ENCODE peak calls at places on chromosomes 6 and 20, in eight cellular contexts. U is lower lobe of right lung, X is astrocyte of the cerebellum, N is mammary epithelial cell, C is testis, A is astrocyte, H is stomach, D is cardiac muscle cell. Z is an unnamed sample.

GRCh38 chr6:75290558-75290957 is 6.0 kb upstream of the TMEM30A start:
- DNase-seq in H (no peak), U (no peak), N (no peak), A (no peak), C (no peak), D (no peak), X (no peak), Z (no peak)

GRCh38 chr20:59493926-59494325 is 110.4 kb upstream of the PHACTR3 start:
- DNase-seq in C (no peak), X (no peak), U (no peak), D (no peak), H (no peak), N (no peak), A (no peak), Z (no peak)

GRCh38 chr6:113927001-113927400 is 43.9 kb downstream of the HDAC2 start:
- DNase-seq in C (no peak), H (no peak), U (no peak), X (no peak), D (no peak), A (peak; percentile 4), N (no peak), Z (no peak)

GRCh38 chr6:113873043-113873667 is 16.0 kb downstream of the MARCKS start:
- DNase-seq in H (peak; percentile 76), N (no peak), U (peak; percentile 66), C (peak; percentile 28), A (no peak), D (no peak), X (no peak), Z (no peak)

GRCh38 chr6:127518710-127519468 is at the start of gene MTCL3:
- DNase-seq in C (no peak), X (peak; percentile 49), A (peak; percentile 82), N (peak; percentile 5), H (no peak), U (no peak), D (peak; percentile 58), Z (no peak)

GRCh38 chr20:37640600-37641561 is 52.9 kb upstream of the CTNNBL1 start:
- DNase-seq in A (no peak), H (no peak), C (no peak), U (no peak), D (peak; percentile 20), X (no peak), N (peak; percentile 13), Z (no peak)

GRCh38 chr6:19135706-19136105 is 701.5 kb upstream of the ID4 start:
- DNase-seq in C (no peak), H (no peak), U (no peak), A (no peak), D (no peak), X (no peak), N (no peak), Z (no peak)

GRCh38 chr6:15620616-15621015 is 42.2 kb downstream of the DTNBP1 start:
- DNase-seq in D (no peak), A (no peak), C (no peak), X (no peak), H (no peak), U (no peak), N (no peak), Z (no peak)

GRCh38 chr6:154537942-154538341 is 27.5 kb upstream of the CNKSR3 start:
- DNase-seq in N (no peak), X (no peak), D (no peak), H (no peak), C (no peak), A (no peak), U (no peak), Z (no peak)

GRCh38 chr6:125212377-125212776 is 58.8 kb downstream of the TPD52L1 start:
- DNase-seq in A (no peak), H (peak; percentile 56), N (no peak), C (no peak), X (no peak), D (no peak), U (no peak), Z (no peak)

GRCh38 chr6:140970485-140970884 is 1162.2 kb upstream of the GJE1 start:
- DNase-seq in H (no peak), U (no peak), X (no peak), D (no peak), N (no peak), C (no peak), A (no peak), Z (no peak)

GRCh38 chr6:31308845-31309175 is 36.9 kb upstream of the HLA-C start:
- DNase-seq in N (no peak), U (no peak), D (no peak), A (no peak), H (no peak), C (peak; percentile 25), X (no peak), Z (no peak)

GRCh38 chr6:20630617-20631448 is 96.6 kb downstream of the CDKAL1 start:
- DNase-seq in D (no peak), U (no peak), H (no peak), A (no peak), C (no peak), X (no peak), N (peak; percentile 15), Z (peak; percentile 10)

GRCh38 chr6:29845405-29846006 is 17.9 kb downstream of the HLA-G start:
- DNase-seq in D (no peak), N (peak; percentile 95), C (no peak), X (no peak), H (no peak), A (no peak), U (no peak), Z (peak; percentile 24)

GRCh38 chr20:53929974-53930650 is 140.3 kb downstream of the BCAS1 start:
- DNase-seq in X (no peak), D (no peak), U (no peak), H (no peak), N (no peak), C (no peak), A (no peak), Z (peak; percentile 94)

GRCh38 chr6:54053893-54054391 is 57.3 kb upstream of the MLIP start:
- DNase-seq in U (no peak), A (peak; percentile 97), H (no peak), C (peak; percentile 67), N (peak; percentile 93), D (peak; percentile 93), X (peak; percentile 66), Z (no peak)

GRCh38 chr6:34671801-34672656 is 24.5 kb downstream of the ILRUN start:
- DNase-seq in H (no peak), D (peak; percentile 39), N (peak; percentile 75), A (no peak), C (no peak), U (no peak), X (no peak), Z (peak; percentile 89)

GRCh38 chr6:66949191-66949661 is 1242.2 kb upstream of the EYS start:
- DNase-seq in U (no peak), X (no peak), A (no peak), N (no peak), H (no peak), C (no peak), D (no peak), Z (no peak)

GRCh38 chr20:2350606-2351005 is 30.1 kb upstream of the TGM6 start:
- DNase-seq in U (no peak), A (no peak), C (no peak), H (no peak), D (no peak), X (no peak), N (no peak), Z (no peak)

GRCh38 chr20:43959079-43959919 is 44.6 kb downstream of the TOX2 start:
- DNase-seq in N (no peak), A (no peak), C (peak; percentile 30), H (no peak), D (peak; percentile 62), X (peak; percentile 39), U (no peak), Z (no peak)

GRCh38 chr6:168095171-168095691 is 16.2 kb upstream of the FRMD1 start:
- DNase-seq in X (no peak), N (no peak), A (no peak), U (peak; percentile 37), C (no peak), D (no peak), H (no peak), Z (no peak)

GRCh38 chr6:65199121-65199520 is 507.9 kb downstream of the EYS start:
- DNase-seq in C (no peak), N (no peak), H (no peak), A (no peak), U (no peak), X (peak; percentile 3), D (no peak), Z (no peak)
- H3K4me3 ChIP-seq in C (no peak overlapping the region), N (no peak overlapping the region), H (no peak overlapping the region), A (no peak overlapping the region), U (no peak overlapping the region), X (no peak overlapping the region), D (no peak overlapping the region), Z (no peak overlapping the region)

DNA sequence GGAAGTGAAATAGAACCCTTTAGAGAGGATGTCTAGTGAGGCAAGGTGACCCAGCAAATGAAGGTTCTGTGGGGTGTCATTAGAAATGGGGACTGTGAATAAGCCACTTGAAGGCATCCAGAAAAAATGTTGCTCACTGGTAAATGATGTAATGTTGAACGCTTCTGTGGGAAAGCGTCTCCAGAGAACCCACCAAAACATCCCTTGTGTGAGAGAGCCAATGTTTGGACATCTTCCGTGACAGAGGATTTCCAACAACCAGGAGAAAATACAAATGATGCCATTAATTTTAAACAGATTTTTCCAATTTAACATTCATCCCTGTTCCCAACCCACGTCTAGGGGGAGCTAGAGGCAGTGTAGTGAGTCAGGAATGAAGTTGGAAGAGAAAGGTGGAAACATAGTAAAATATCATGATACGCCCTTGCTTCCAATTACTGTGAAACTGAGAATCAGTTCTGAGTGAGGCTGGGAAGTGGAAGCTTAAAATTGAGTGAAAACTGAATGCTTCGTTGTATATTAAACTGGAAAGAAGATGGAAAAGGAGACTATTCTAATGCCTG is 584.2 kb downstream of the CD109 start:
- DNase-seq in A (no peak), X (no peak), N (no peak), C (no peak), U (no peak), D (no peak), H (no peak), Z (no peak)
- TF ChIP-seq CTCF in A (no peak), X (no peak), N (peak; percentile 44), C (no peak), U (peak; percentile 7), D (peak; percentile 30), H (no peak), Z (no peak)

DNA sequence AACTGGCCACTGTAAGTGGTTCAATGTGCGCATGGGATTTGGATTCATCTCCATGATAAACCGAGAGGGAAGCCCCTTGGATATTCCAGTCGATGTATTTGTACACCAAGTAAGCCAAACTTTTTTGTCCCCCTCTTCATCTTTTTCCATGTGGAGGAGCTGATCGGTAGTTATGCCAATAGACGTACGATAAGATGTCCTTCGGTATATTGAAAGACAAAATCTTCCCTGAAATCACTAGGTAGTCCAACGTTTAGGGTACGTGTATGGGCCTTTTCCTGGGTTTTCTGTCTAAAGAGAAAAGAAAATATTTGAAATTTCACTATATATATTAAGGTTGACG is 1.2 kb downstream of the LIN28B start:
- DNase-seq in N (no peak), D (no peak), X (no peak), C (no peak), U (no peak), H (no peak), A (no peak), Z (no peak)
- H3K4me3 ChIP-seq in N (no peak overlapping the region), D (peak overlapping the region; percentile 76), X (no peak overlapping the region), C (no peak overlapping the region), U (no peak overlapping the region), H (no peak overlapping the region), A (no peak overlapping the region), Z (no peak overlapping the region)

DNA sequence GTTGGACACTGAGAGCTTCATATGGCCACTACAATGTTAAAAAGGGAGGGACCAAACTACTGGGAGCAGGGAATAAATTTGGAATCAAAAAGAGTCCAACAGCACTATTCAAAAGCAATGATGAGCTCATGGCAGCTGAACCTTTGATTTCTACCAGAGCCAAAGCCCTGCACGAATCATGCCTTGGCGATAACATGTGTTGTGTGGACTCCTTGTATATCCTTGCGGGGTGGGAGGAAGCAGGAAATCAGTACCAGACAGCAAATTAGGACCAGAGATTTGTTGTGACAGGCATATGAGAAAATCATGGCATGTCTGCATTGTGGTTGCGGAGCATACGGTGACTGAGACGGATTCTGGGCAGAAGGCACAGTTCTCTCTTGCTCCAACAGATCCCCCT is 85.6 kb upstream of the EMILIN3 start:
- DNase-seq in C (no peak), D (no peak), H (no peak), U (no peak), N (no peak), A (no peak), X (no peak), Z (no peak)
- TF ChIP-seq CTCF in C (no peak), D (no peak), H (no peak), U (no peak), N (no peak), A (no peak), X (no peak), Z (no peak)

Z was measured in GM12864.